ENCODE peak calls at places on chromosomes 6 and 20, in four cellular contexts. H is H1, N is thyroid gland, V is transverse colon. G is an unnamed sample.

GRCh38 chr20:38123021-38123587 is 42.0 kb downstream of the TGM2 start:
- DNase-seq in N (no peak), V (no peak), H (peak; percentile 43), G (no peak)

GRCh38 chr20:64160118-64160517 is 4.1 kb upstream of the MYT1 start:
- DNase-seq in V (no peak), H (no peak), N (no peak), G (no peak)

GRCh38 chr6:150301871-150302800 is 66.7 kb upstream of the IYD start:
- DNase-seq in V (no peak), H (no peak), N (no peak), G (no peak)

GRCh38 chr20:53599039-53599362 is 5.4 kb upstream of the ZNF217 start:
- DNase-seq in N (no peak), H (no peak), V (no peak), G (no peak)

GRCh38 chr6:18742406-18742805 is 355.3 kb downstream of the RNF144B start:
- DNase-seq in H (no peak), N (no peak), V (no peak), G (no peak)

GRCh38 chr6:90350689-90351554 is 54.3 kb upstream of the BACH2 start:
- DNase-seq in V (no peak), N (peak; percentile 3), H (no peak), G (no peak)

GRCh38 chr6:35300848-35301247 is 3.2 kb downstream of the DEF6 start:
- DNase-seq in V (no peak), H (no peak), N (no peak), G (no peak)

GRCh38 chr20:20710443-20710842 is 2.0 kb downstream of the RALGAPA2 start:
- DNase-seq in V (no peak), H (no peak), N (no peak), G (no peak)

GRCh38 chr6:1678966-1679690 is 69.4 kb downstream of the FOXC1 start:
- DNase-seq in H (no peak), N (no peak), V (no peak), G (no peak)

GRCh38 chr6:75378101-75378500 is 93.5 kb upstream of the TMEM30A start:
- DNase-seq in H (no peak), V (no peak), N (no peak), G (no peak)

GRCh38 chr6:71402101-71402500 is 113.5 kb downstream of the OGFRL1 start:
- DNase-seq in H (no peak), V (no peak), N (no peak), G (no peak)
- H3K4me1 ChIP-seq in H (no peaks in the 10 kb centered on the region), V (peaks cover 4% of the 10 kb centered on the region), N (peaks cover 37% of the 10 kb centered on the region), G (no peaks in the 10 kb centered on the region)

DNA sequence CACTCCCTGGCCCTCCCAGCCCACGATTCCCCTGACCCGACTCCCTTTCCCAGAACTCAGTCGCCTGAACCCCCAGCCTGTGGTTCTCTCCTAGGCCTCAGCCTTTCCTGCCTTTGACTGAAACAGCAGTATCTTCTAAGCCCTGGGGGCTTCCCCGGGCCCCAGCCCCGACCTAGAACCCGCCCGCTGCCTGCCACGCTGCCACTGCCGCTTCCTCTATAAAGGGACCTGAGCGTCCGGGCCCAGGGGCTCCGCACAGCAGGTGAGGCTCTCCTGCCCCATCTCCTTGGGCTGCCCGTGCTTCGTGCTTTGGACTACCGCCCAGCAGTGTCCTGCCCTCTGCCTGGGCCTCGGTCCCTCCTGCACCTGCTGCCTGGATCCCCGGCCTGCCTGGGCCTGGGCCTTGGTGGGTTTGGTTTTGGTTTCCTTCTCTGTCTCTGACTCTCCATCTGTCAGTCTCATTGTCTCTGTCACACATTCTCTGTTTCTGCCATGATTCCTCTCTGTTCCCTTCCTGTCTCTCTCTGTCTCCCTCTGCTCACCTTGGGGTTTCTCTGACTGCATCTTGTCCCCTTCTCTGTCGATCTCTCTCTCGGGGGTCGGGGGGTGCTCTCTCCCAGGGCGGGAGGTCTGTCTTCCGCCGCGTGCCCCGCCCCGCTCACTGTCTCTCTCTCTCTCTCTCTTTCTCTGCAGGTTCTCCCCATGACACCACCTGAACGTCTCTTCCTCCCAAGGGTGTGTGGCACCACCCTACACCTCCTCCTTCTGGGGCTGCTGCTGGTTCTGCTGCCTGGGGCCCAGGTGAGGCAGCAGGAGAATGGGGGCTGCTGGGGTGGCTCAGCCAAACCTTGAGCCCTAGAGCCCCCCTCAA is at the start of gene LTA:
- DNase-seq in V (peak; percentile 43), N (no peak), H (no peak), G (no peak)
- TF ChIP-seq POLR2A in V (peak; percentile 35), N (no peak), H (no peak), G (no peak)

GRCh38 chr20:50271201-50271600 is 80.6 kb downstream of the CEBPB start:
- DNase-seq in N (no peak), V (no peak), H (no peak), G (no peak)
- H3K4me1 ChIP-seq in N (peaks cover 24% of the 10 kb centered on the region), V (peaks cover 18% of the 10 kb centered on the region), H (peaks cover 6% of the 10 kb centered on the region), G (peaks cover 23% of the 10 kb centered on the region)

GRCh38 chr6:42050011-42050896 is at the start of gene TAF8:
- DNase-seq in H (peak; percentile 91), N (peak; percentile 95), V (peak; percentile 93), G (peak; percentile 95)
- TF ChIP-seq POLR2A in H (peak; percentile 100), N (peak; percentile 7), V (peak; percentile 95), G (peak; percentile 91)

GRCh38 chr20:4091332-4092135 is 76.2 kb upstream of the RNF24 start:
- DNase-seq in H (peak; percentile 91), V (peak; percentile 66), N (peak; percentile 61), G (peak; percentile 58)

GRCh38 chr20:4090756-4091331 is 75.5 kb upstream of the RNF24 start:
- DNase-seq in V (no peak), H (peak; percentile 39), N (no peak), G (no peak)

GRCh38 chr20:4086771-4087677 is 71.7 kb upstream of the RNF24 start:
- DNase-seq in H (no peak), V (no peak), N (no peak), G (no peak)

GRCh38 chr20:4087923-4088322 is 72.6 kb upstream of the RNF24 start:
- DNase-seq in N (no peak), H (no peak), V (no peak), G (no peak)

GRCh38 chr20:4088766-4089165 is 73.4 kb upstream of the RNF24 start:
- DNase-seq in H (no peak), V (no peak), N (no peak), G (no peak)
- H3K4me1 ChIP-seq in H (peaks cover 4% of the 10 kb centered on the region), V (peaks cover 3% of the 10 kb centered on the region), N (no peaks in the 10 kb centered on the region), G (no peaks in the 10 kb centered on the region)

DNA sequence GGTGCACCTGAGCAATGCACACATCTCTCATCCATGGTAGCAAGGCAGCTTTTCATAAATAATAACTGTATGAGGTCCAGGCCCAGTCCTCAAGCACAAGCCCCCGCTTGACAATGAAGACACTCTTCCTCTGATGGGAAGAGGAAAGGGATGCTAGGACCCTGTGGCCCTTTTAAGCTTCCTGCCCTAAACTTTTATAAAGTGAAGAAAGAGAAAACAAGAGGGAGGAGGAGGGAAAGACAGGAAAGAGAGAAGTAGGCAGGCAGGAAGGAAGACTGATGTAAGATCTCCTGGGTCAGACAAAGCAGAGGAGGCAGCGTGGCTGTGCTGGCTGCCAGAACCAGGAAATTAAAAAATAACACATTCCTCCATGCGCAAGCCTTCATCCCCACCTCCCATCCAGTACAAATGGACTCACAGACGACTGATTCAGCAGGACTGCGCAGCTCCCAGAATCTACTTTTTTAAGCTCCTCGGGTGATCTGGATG is 16.4 kb downstream of the TNFAIP3 start:
- DNase-seq in H (no peak), V (no peak), N (no peak), G (no peak)
- TF ChIP-seq POLR2A in H (no peak), V (no peak), N (no peak), G (no peak)

GRCh38 chr20:33851842-33852466 is 40.8 kb downstream of the CHMP4B start:
- DNase-seq in N (no peak), H (no peak), V (no peak), G (no peak)
- H3K4me1 ChIP-seq in N (peaks cover 13% of the 10 kb centered on the region), H (peaks cover under 1% of the 10 kb centered on the region), V (peaks cover 6% of the 10 kb centered on the region), G (no peaks in the 10 kb centered on the region)

DNA sequence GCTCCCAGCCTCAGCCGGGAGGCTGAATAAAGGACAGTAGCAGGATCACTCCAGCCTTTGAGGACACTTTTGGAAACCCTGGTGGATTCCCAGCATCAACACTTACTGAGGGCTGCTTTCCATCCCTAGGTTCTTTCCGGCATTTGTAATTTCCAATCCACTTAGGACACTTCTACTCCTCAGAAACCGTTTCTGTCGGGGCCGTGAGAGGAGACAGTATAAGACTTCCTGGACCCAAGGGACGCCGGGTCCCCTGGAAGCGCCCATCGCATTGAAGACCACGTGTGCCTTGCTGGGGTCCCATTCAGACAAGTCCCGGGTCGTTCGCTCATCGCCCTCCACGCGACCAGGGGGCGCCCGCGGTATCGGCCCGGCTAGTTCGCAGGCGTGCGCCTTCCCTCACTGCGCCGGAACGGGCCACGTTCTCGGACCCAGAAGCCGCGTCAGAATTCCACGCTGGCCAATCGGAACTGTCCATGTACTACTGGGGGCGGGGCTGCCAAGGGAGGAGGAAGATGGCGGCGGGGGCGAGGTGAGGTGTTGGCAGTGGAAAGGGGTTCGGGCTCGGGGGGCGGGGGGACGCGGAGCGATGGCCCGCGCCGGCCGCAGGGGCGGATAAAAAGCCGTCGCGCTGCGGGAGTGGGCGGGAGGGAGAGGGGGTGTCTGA is at the start of gene NUS1:
- DNase-seq in V (peak; percentile 98), N (peak; percentile 98), H (peak; percentile 98), G (peak; percentile 98)
- TF ChIP-seq POLR2A in V (peak; percentile 44), N (no peak), H (peak; percentile 68), G (peak; percentile 39)

DNA sequence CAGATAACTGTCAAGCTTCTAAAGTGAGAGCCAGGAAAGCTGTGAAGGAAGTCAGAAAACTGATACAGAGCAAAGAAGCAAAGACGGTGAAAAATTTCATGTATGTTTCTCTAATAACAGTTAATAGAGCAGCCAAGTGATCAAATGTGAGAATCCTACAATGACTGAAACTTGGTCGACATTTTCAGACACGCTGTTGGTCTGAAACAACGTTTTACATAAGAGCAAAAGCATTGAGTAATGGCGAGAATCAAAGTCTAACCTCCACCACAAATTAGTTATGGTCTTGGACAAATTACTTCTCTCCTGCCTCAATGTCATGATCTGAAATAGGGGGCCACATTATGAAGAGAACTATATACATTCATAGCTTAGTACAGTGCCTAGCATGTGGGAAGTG is 3.3 kb downstream of the MKKS start:
- DNase-seq in N (no peak), H (no peak), V (no peak), G (no peak)
- H3K4me1 ChIP-seq in N (peaks cover 15% of the 10 kb centered on the region), H (no peaks in the 10 kb centered on the region), V (peaks cover 20% of the 10 kb centered on the region), G (peaks cover 4% of the 10 kb centered on the region)

GRCh38 chr6:110179406-110180227 is at the start of gene WASF1:
- DNase-seq in V (peak; percentile 94), H (peak; percentile 95), N (peak; percentile 95), G (peak; percentile 93)
- TF ChIP-seq POLR2A in V (no peak), H (no peak), N (no peak), G (peak; percentile 44)

G was measured in right lobe of liver.